ENCODE peak calls at places on chromosomes 6 and 20, in six cellular contexts. Q is mammary epithelial cell, F is left lung, U is body of pancreas, I is prostate gland, H is H1. E is an unnamed sample. For H3K9me3, the result is how much of the 10 kb centered on the place peaks cover.

GRCh38 chr6:169328112-169328801 is 74.6 kb upstream of the THBS2 start:
- DNase-seq in Q (peak), F (no peak), U (no peak), I (no peak), H (no peak), E (no peak)

GRCh38 chr6:83193747-83194582 is 808 bp downstream of the RWDD2A start:
- DNase-seq in Q (peak), F (peak), U (peak), I (peak), H (peak), E (peak)

GRCh38 chr6:25898289-25898977 is 24.4 kb upstream of the SLC17A3 start:
- DNase-seq in Q (no peak), F (no peak), U (no peak), I (no peak), H (no peak), E (no peak)

GRCh38 chr6:88730602-88731001 is 232.8 kb downstream of the RNGTT start:
- DNase-seq in Q (peak), F (no peak), U (no peak), I (no peak), H (no peak), E (no peak)

GRCh38 chr20:33162313-33162712 is 5.6 kb upstream of the BPIFA2 start:
- DNase-seq in Q (no peak), F (no peak), U (no peak), I (no peak), H (peak), E (no peak)

GRCh38 chr6:144873653-144874378 is 588.7 kb downstream of the UTRN start:
- DNase-seq in Q (no peak), F (no peak), U (no peak), I (no peak), H (no peak), E (no peak)

GRCh38 chr20:48157970-48158369 is 372.7 kb upstream of the SULF2 start:
- DNase-seq in Q (peak), F (peak), U (no peak), I (peak), H (no peak), E (no peak)

GRCh38 chr6:37454420-37455125 is 21.6 kb downstream of the CMTR1 start:
- DNase-seq in Q (no peak), F (peak), U (no peak), I (no peak), H (no peak), E (peak)

GRCh38 chr6:73565767-73566485 is 45.1 kb upstream of the EEF1A1 start:
- DNase-seq in Q (no peak), F (no peak), U (no peak), I (no peak), H (no peak), E (no peak)

GRCh38 chr6:71079707-71080106 is 122.8 kb upstream of the B3GAT2 start:
- DNase-seq in Q (peak), F (no peak), U (no peak), I (no peak), H (no peak), E (no peak)

GRCh38 chr6:109891924-109892323 is 86.2 kb upstream of the GPR6 start:
- DNase-seq in Q (no peak), F (peak), U (no peak), I (no peak), H (no peak), E (no peak)

GRCh38 chr20:58179432-58180099 is 48.9 kb downstream of the ANKRD60 start:
- DNase-seq in Q (peak), F (peak), U (peak), I (peak), H (peak), E (peak)

GRCh38 chr6:111263837-111264236 is 176.5 kb downstream of the SLC16A10 start:
- DNase-seq in Q (peak), F (no peak), U (no peak), I (no peak), H (no peak), E (no peak)

GRCh38 chr20:49575551-49576060 is 7.7 kb upstream of the PTGIS start:
- DNase-seq in Q (no peak), F (no peak), U (no peak), I (no peak), H (no peak), E (no peak)

GRCh38 chr6:68975064-68975463 is 340.0 kb downstream of the ADGRB3 start:
- DNase-seq in Q (no peak), F (no peak), U (no peak), I (no peak), H (no peak), E (no peak)

GRCh38 chr6:140052757-140053729 is 678.6 kb upstream of the CITED2 start:
- DNase-seq in Q (peak), F (no peak), U (no peak), I (no peak), H (no peak), E (no peak)

GRCh38 chr6:166662690-166663089 is 35.6 kb upstream of the RPS6KA2 start:
- DNase-seq in Q (no peak), F (no peak), U (no peak), I (no peak), H (no peak), E (no peak)

GRCh38 chr6:6256881-6257280 is 63.6 kb downstream of the F13A1 start:
- DNase-seq in Q (no peak), F (no peak), U (no peak), I (no peak), H (no peak), E (no peak)

GRCh38 chr6:152648090-152648489 is 10.9 kb upstream of the SYNE1 start:
- DNase-seq in Q (no peak), F (no peak), U (no peak), I (no peak), H (no peak), E (no peak)

GRCh38 chr20:59481082-59482018 is 123.0 kb upstream of the PHACTR3 start:
- DNase-seq in Q (no peak), F (no peak), U (no peak), I (no peak), H (no peak), E (no peak)

GRCh38 chr20:45518282-45518681 is 2.9 kb upstream of the SPINT3 start:
- DNase-seq in Q (peak), F (peak), U (no peak), I (peak), H (no peak), E (no peak)

GRCh38 chr20:41136336-41136694 is 1.0 kb upstream of the PLCG1 start:
- DNase-seq in Q (no peak), F (no peak), U (no peak), I (no peak), H (no peak), E (peak)
- H3K4me3 ChIP-seq in Q (peak), F (peak), U (peak), I (peak), H (peak), E (peak)

GRCh38 chr6:35906499-35906846 is 14.4 kb downstream of the SRPK1 start:
- DNase-seq in Q (no peak), F (no peak), U (no peak), I (no peak), H (no peak), E (no peak)

GRCh38 chr6:35905841-35906498 is 14.9 kb downstream of the SRPK1 start:
- DNase-seq in Q (peak), F (no peak), U (no peak), I (no peak), H (no peak), E (no peak)

GRCh38 chr6:35903679-35904078 is 17.2 kb downstream of the SRPK1 start:
- DNase-seq in Q (no peak), F (no peak), U (no peak), I (no peak), H (no peak), E (no peak)

GRCh38 chr6:35905141-35905785 is 15.6 kb downstream of the SRPK1 start:
- DNase-seq in Q (no peak), F (no peak), U (no peak), I (no peak), H (no peak), E (no peak)

GRCh38 chr6:35907750-35908149 is 13.1 kb downstream of the SRPK1 start:
- DNase-seq in Q (no peak), F (no peak), U (no peak), I (no peak), H (no peak), E (no peak)
- H3K9me3 ChIP-seq in Q (under half), F (under half), U (under half), I (under half), H (under half), E (under half)

GRCh38 chr6:3546121-3546520 is 89.3 kb upstream of the SLC22A23 start:
- DNase-seq in Q (no peak), F (no peak), U (no peak), I (no peak), H (peak), E (peak)

GRCh38 chr6:3551716-3552511 is 95.1 kb upstream of the SLC22A23 start:
- DNase-seq in Q (no peak), F (no peak), U (no peak), I (no peak), H (no peak), E (no peak)

GRCh38 chr6:3545156-3545555 is 88.3 kb upstream of the SLC22A23 start:
- DNase-seq in Q (no peak), F (no peak), U (no peak), I (no peak), H (peak), E (no peak)

GRCh38 chr6:3553254-3553653 is 96.4 kb upstream of the SLC22A23 start:
- DNase-seq in Q (no peak), F (no peak), U (no peak), I (no peak), H (no peak), E (no peak)

GRCh38 chr6:3549314-3549940 is 92.6 kb upstream of the SLC22A23 start:
- DNase-seq in Q (peak), F (no peak), U (no peak), I (no peak), H (peak), E (no peak)
- H3K4me3 ChIP-seq in Q (no peak), F (no peak), U (no peak), I (no peak), H (no peak), E (no peak)

DNA sequence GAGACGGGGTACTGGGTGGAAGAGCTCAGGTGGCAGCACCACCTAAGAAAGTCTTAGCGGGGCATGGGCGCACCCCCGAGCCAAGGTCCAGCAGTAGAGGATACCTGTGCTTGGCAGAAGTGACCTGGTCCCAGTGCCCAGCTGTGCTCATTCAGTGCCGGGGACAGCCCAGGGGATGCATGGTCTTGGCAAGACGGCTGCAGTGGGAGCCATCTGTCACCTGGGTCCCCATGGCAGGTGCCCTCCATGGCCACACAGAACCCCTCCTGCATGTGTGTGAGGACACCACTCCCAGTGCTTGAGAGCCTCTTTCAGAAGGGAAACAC is 664.7 kb downstream of the QKI start:
- DNase-seq in Q (no peak), F (no peak), U (no peak), I (no peak), H (no peak), E (no peak)
- H3K9me3 ChIP-seq in Q (under half), F (under half), U (under half), I (under half), H (under half), E (under half)

DNA sequence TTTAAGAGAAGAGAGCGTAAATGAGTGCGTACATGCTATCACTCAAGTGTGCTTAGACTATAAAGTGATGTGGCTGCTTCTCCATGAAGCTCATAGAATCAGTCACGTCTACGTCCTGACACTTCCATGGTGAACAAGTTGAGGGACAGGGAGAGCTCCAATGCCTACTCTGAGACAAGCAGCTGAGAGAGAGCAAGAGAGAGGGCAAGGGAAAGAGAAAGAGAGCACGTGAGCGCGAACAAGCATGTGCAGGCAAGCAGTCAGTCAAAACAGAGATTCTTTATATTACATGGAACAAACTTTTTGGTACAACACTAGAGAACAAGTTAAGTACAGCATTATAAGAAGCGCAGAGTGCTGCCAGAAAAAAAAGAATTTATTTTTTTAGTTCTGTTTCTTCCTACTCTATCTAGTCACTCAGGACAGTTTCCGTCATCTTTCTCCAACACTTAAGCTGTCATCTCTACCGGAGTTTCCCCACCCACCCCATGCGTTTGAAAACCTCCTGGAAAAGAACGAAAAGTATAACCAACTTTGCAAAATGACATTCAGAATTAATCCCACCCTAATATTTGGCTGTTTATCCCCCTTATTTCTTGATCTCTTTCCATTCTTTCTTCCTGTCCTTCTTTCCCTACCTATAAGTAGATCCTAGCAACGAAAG is 61.8 kb downstream of the EPB41L2 start:
- DNase-seq in Q (peak), F (no peak), U (no peak), I (no peak), H (no peak), E (no peak)
- H3K4me3 ChIP-seq in Q (peak), F (no peak), U (no peak), I (no peak), H (no peak), E (no peak)

DNA sequence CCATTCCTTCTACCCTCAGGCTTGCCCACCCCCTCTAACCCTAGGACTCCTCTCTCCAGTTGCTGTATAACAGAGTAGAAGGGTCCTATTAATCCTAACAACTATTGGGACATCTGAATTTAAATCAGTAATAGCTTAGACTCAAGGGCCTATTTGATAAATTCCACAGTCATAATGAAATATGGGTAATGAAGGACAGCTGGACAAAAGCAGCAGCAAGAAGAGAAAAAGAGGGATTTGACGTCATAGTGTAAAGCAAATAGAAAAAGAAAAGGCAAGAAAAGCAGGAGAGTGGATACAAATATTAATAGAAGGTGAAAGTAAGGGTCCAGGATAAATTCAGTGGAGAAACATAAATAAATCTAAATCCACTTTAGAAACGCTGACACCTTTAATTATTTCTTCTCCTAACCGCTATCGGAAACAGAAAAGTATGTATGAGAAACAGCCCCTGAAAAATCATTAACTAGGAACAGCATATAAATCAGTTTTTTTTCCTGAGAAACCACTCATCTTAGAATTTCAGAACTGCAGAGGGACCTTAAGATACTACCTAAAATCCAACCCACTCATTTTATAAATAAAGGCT is 12.8 kb downstream of the FKBP5 start:
- DNase-seq in Q (no peak), F (no peak), U (no peak), I (no peak), H (no peak), E (no peak)
- H3K9me3 ChIP-seq in Q (under half), F (under half), U (under half), I (under half), H (under half), E (under half)

GRCh38 chr6:98839788-98840361 is 5.5 kb downstream of the POU3F2 start:
- DNase-seq in Q (no peak), F (no peak), U (no peak), I (no peak), H (no peak), E (no peak)
- H3K4me3 ChIP-seq in Q (no peak), F (no peak), U (no peak), I (no peak), H (no peak), E (no peak)

GRCh38 chr6:3086282-3086946 is 18.1 kb downstream of the RIPK1 start:
- DNase-seq in Q (no peak), F (no peak), U (no peak), I (no peak), H (no peak), E (no peak)
- H3K9me3 ChIP-seq in Q (under half), F (under half), U (under half), I (under half), H (half or more), E (under half)

DNA sequence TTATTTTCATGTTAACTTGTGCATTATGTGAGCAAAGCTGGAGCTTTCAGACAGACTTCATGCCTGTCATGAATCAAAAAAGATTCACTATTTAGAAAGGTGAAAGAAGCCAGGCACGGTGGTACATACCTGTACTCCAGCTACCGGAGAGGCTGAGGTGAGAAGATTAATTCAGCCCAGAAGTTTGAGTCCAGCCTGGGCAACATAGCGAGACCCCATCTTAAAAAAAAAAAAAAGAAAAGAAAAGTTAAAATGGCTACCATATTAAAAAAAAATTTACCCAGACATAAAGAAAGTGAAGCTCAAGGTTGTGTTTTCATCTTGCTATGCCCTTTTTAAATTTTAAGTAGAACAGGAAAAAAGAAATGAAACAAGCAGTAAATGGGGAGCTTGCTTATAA is 889 bp downstream of the CASS4 start:
- DNase-seq in Q (no peak), F (no peak), U (no peak), I (no peak), H (no peak), E (no peak)
- H3K4me3 ChIP-seq in Q (no peak), F (peak), U (no peak), I (no peak), H (no peak), E (no peak)

GRCh38 chr6:23111984-23112383 is 542.6 kb downstream of the HDGFL1 start:
- DNase-seq in Q (no peak), F (no peak), U (no peak), I (no peak), H (no peak), E (no peak)
- H3K9me3 ChIP-seq in Q (under half), F (under half), U (under half), I (under half), H (under half), E (under half)